ENCODE peak calls at places on chromosomes 13 and 19, in nine cellular contexts. One of them, this sample, is unnamed.

GRCh38 chr19:45340899-45341453 is 426 bp downstream of the KLC3 start:
- DNase-seq in HEK293T: no peak
- DNase-seq in activated T-cell treated with anti-CD3 and anti-CD28 coated beads, Interleukin-2, amount 50 U/mL, for 4 hours: no peak
- DNase-seq in MCF 10A: no peak
- DNase-seq in stimulated activated CD8-positive, alpha-beta memory T cell treated with anti-CD3 and anti-CD28 coated beads, Interleukin-7, amount 100 ng/mL, for 1 hour: no peak
- DNase-seq in neural crest cell: no peak
- DNase-seq in T-helper 9 cell: no peak
- DNase-seq in AML-193: no peak
- DNase-seq in hepatic stellate cell: no peak
- DNase-seq in this sample: no peak

GRCh38 chr13:22927008-22927393 is 253.8 kb upstream of the SGCG start:
- DNase-seq in hepatic stellate cell: no peak
- DNase-seq in HEK293T: no peak
- DNase-seq in neural crest cell: no peak
- DNase-seq in MCF 10A: no peak
- DNase-seq in stimulated activated CD8-positive, alpha-beta memory T cell treated with anti-CD3 and anti-CD28 coated beads, Interleukin-7, amount 100 ng/mL, for 1 hour: no peak
- DNase-seq in AML-193: no peak
- DNase-seq in activated T-cell treated with anti-CD3 and anti-CD28 coated beads, Interleukin-2, amount 50 U/mL, for 4 hours: no peak
- DNase-seq in T-helper 9 cell: no peak
- DNase-seq in this sample: no peak

GRCh38 chr13:25489238-25489637 is 117.5 kb downstream of the ATP8A2 start:
- DNase-seq in MCF 10A: no peak
- DNase-seq in HEK293T: no peak
- DNase-seq in T-helper 9 cell: no peak
- DNase-seq in activated T-cell treated with anti-CD3 and anti-CD28 coated beads, Interleukin-2, amount 50 U/mL, for 4 hours: no peak
- DNase-seq in stimulated activated CD8-positive, alpha-beta memory T cell treated with anti-CD3 and anti-CD28 coated beads, Interleukin-7, amount 100 ng/mL, for 1 hour: no peak
- DNase-seq in neural crest cell: no peak
- DNase-seq in AML-193: no peak
- DNase-seq in hepatic stellate cell: no peak
- DNase-seq in this sample: no peak

GRCh38 chr13:104487006-104487405 is 1420.8 kb upstream of the SLC10A2 start:
- DNase-seq in AML-193: no peak
- DNase-seq in HEK293T: no peak
- DNase-seq in MCF 10A: no peak
- DNase-seq in neural crest cell: no peak
- DNase-seq in stimulated activated CD8-positive, alpha-beta memory T cell treated with anti-CD3 and anti-CD28 coated beads, Interleukin-7, amount 100 ng/mL, for 1 hour: no peak
- DNase-seq in T-helper 9 cell: no peak
- DNase-seq in hepatic stellate cell: no peak
- DNase-seq in activated T-cell treated with anti-CD3 and anti-CD28 coated beads, Interleukin-2, amount 50 U/mL, for 4 hours: no peak
- DNase-seq in this sample: no peak

GRCh38 chr13:76522083-76522755 is 364.0 kb downstream of the KCTD12 start:
- DNase-seq in T-helper 9 cell: no peak
- DNase-seq in neural crest cell: no peak
- DNase-seq in HEK293T: peak
- DNase-seq in AML-193: no peak
- DNase-seq in MCF 10A: peak
- DNase-seq in stimulated activated CD8-positive, alpha-beta memory T cell treated with anti-CD3 and anti-CD28 coated beads, Interleukin-7, amount 100 ng/mL, for 1 hour: no peak
- DNase-seq in activated T-cell treated with anti-CD3 and anti-CD28 coated beads, Interleukin-2, amount 50 U/mL, for 4 hours: no peak
- DNase-seq in hepatic stellate cell: no peak
- DNase-seq in this sample: no peak

GRCh38 chr13:42924290-42924803 is 67.7 kb downstream of the EPSTI1 start:
- DNase-seq in AML-193: no peak
- DNase-seq in hepatic stellate cell: no peak
- DNase-seq in T-helper 9 cell: no peak
- DNase-seq in MCF 10A: no peak
- DNase-seq in activated T-cell treated with anti-CD3 and anti-CD28 coated beads, Interleukin-2, amount 50 U/mL, for 4 hours: no peak
- DNase-seq in stimulated activated CD8-positive, alpha-beta memory T cell treated with anti-CD3 and anti-CD28 coated beads, Interleukin-7, amount 100 ng/mL, for 1 hour: no peak
- DNase-seq in neural crest cell: no peak
- DNase-seq in HEK293T: no peak
- DNase-seq in this sample: no peak

GRCh38 chr13:49457221-49457620 is 13.1 kb downstream of the SETDB2 start:
- DNase-seq in MCF 10A: no peak
- DNase-seq in HEK293T: no peak
- DNase-seq in AML-193: no peak
- DNase-seq in stimulated activated CD8-positive, alpha-beta memory T cell treated with anti-CD3 and anti-CD28 coated beads, Interleukin-7, amount 100 ng/mL, for 1 hour: no peak
- DNase-seq in hepatic stellate cell: no peak
- DNase-seq in T-helper 9 cell: no peak
- DNase-seq in neural crest cell: no peak
- DNase-seq in activated T-cell treated with anti-CD3 and anti-CD28 coated beads, Interleukin-2, amount 50 U/mL, for 4 hours: no peak
- DNase-seq in this sample: no peak

GRCh38 chr13:113808058-113808834 is 49.2 kb downstream of the TMEM255B start:
- DNase-seq in T-helper 9 cell: no peak
- DNase-seq in MCF 10A: no peak
- DNase-seq in activated T-cell treated with anti-CD3 and anti-CD28 coated beads, Interleukin-2, amount 50 U/mL, for 4 hours: no peak
- DNase-seq in stimulated activated CD8-positive, alpha-beta memory T cell treated with anti-CD3 and anti-CD28 coated beads, Interleukin-7, amount 100 ng/mL, for 1 hour: no peak
- DNase-seq in HEK293T: no peak
- DNase-seq in hepatic stellate cell: no peak
- DNase-seq in AML-193: no peak
- DNase-seq in neural crest cell: no peak
- DNase-seq in this sample: no peak

GRCh38 chr19:39046037-39046821 is 13.9 kb upstream of the FBXO27 start:
- DNase-seq in MCF 10A: peak
- DNase-seq in stimulated activated CD8-positive, alpha-beta memory T cell treated with anti-CD3 and anti-CD28 coated beads, Interleukin-7, amount 100 ng/mL, for 1 hour: no peak
- DNase-seq in AML-193: no peak
- DNase-seq in T-helper 9 cell: no peak
- DNase-seq in hepatic stellate cell: no peak
- DNase-seq in neural crest cell: no peak
- DNase-seq in HEK293T: peak
- DNase-seq in activated T-cell treated with anti-CD3 and anti-CD28 coated beads, Interleukin-2, amount 50 U/mL, for 4 hours: no peak
- DNase-seq in this sample: no peak

GRCh38 chr13:33109319-33109718 is 93.1 kb downstream of the KL start:
- DNase-seq in hepatic stellate cell: no peak
- DNase-seq in T-helper 9 cell: no peak
- DNase-seq in HEK293T: no peak
- DNase-seq in MCF 10A: no peak
- DNase-seq in AML-193: no peak
- DNase-seq in activated T-cell treated with anti-CD3 and anti-CD28 coated beads, Interleukin-2, amount 50 U/mL, for 4 hours: no peak
- DNase-seq in neural crest cell: no peak
- DNase-seq in stimulated activated CD8-positive, alpha-beta memory T cell treated with anti-CD3 and anti-CD28 coated beads, Interleukin-7, amount 100 ng/mL, for 1 hour: no peak
- DNase-seq in this sample: no peak

GRCh38 chr13:44918323-44919102 is 70.8 kb downstream of the NUFIP1 start:
- DNase-seq in HEK293T: peak
- DNase-seq in AML-193: peak
- DNase-seq in neural crest cell: peak
- DNase-seq in stimulated activated CD8-positive, alpha-beta memory T cell treated with anti-CD3 and anti-CD28 coated beads, Interleukin-7, amount 100 ng/mL, for 1 hour: peak
- DNase-seq in activated T-cell treated with anti-CD3 and anti-CD28 coated beads, Interleukin-2, amount 50 U/mL, for 4 hours: peak
- DNase-seq in hepatic stellate cell: peak
- DNase-seq in T-helper 9 cell: peak
- DNase-seq in MCF 10A: peak
- DNase-seq in this sample: peak

GRCh38 chr13:26132756-26133155 is 80.9 kb upstream of the SHISA2 start:
- DNase-seq in stimulated activated CD8-positive, alpha-beta memory T cell treated with anti-CD3 and anti-CD28 coated beads, Interleukin-7, amount 100 ng/mL, for 1 hour: no peak
- DNase-seq in AML-193: no peak
- DNase-seq in MCF 10A: peak
- DNase-seq in hepatic stellate cell: no peak
- DNase-seq in HEK293T: peak
- DNase-seq in activated T-cell treated with anti-CD3 and anti-CD28 coated beads, Interleukin-2, amount 50 U/mL, for 4 hours: no peak
- DNase-seq in T-helper 9 cell: no peak
- DNase-seq in neural crest cell: no peak
- DNase-seq in this sample: no peak

GRCh38 chr19:51107406-51108065 is 673 bp downstream of the CTU1 start:
- DNase-seq in stimulated activated CD8-positive, alpha-beta memory T cell treated with anti-CD3 and anti-CD28 coated beads, Interleukin-7, amount 100 ng/mL, for 1 hour: no peak
- DNase-seq in activated T-cell treated with anti-CD3 and anti-CD28 coated beads, Interleukin-2, amount 50 U/mL, for 4 hours: no peak
- DNase-seq in HEK293T: peak
- DNase-seq in neural crest cell: no peak
- DNase-seq in AML-193: no peak
- DNase-seq in hepatic stellate cell: peak
- DNase-seq in MCF 10A: no peak
- DNase-seq in T-helper 9 cell: no peak
- DNase-seq in this sample: peak

GRCh38 chr19:29542327-29542726 is 16.5 kb downstream of the VSTM2B start:
- DNase-seq in T-helper 9 cell: no peak
- DNase-seq in MCF 10A: no peak
- DNase-seq in hepatic stellate cell: no peak
- DNase-seq in stimulated activated CD8-positive, alpha-beta memory T cell treated with anti-CD3 and anti-CD28 coated beads, Interleukin-7, amount 100 ng/mL, for 1 hour: no peak
- DNase-seq in neural crest cell: no peak
- DNase-seq in activated T-cell treated with anti-CD3 and anti-CD28 coated beads, Interleukin-2, amount 50 U/mL, for 4 hours: no peak
- DNase-seq in HEK293T: no peak
- DNase-seq in AML-193: no peak
- DNase-seq in this sample: no peak

GRCh38 chr13:86572115-86572514 is 772.9 kb upstream of the SLITRK6 start:
- DNase-seq in hepatic stellate cell: no peak
- DNase-seq in stimulated activated CD8-positive, alpha-beta memory T cell treated with anti-CD3 and anti-CD28 coated beads, Interleukin-7, amount 100 ng/mL, for 1 hour: no peak
- DNase-seq in HEK293T: no peak
- DNase-seq in neural crest cell: no peak
- DNase-seq in AML-193: peak
- DNase-seq in MCF 10A: peak
- DNase-seq in activated T-cell treated with anti-CD3 and anti-CD28 coated beads, Interleukin-2, amount 50 U/mL, for 4 hours: no peak
- DNase-seq in T-helper 9 cell: no peak
- DNase-seq in this sample: no peak

GRCh38 chr13:29925457-29925856 is 75.0 kb upstream of the UBL3 start:
- DNase-seq in hepatic stellate cell: peak
- DNase-seq in MCF 10A: peak
- DNase-seq in T-helper 9 cell: no peak
- DNase-seq in activated T-cell treated with anti-CD3 and anti-CD28 coated beads, Interleukin-2, amount 50 U/mL, for 4 hours: no peak
- DNase-seq in HEK293T: no peak
- DNase-seq in stimulated activated CD8-positive, alpha-beta memory T cell treated with anti-CD3 and anti-CD28 coated beads, Interleukin-7, amount 100 ng/mL, for 1 hour: no peak
- DNase-seq in neural crest cell: no peak
- DNase-seq in AML-193: peak
- DNase-seq in this sample: no peak

GRCh38 chr19:812819-813358 is 8.9 kb downstream of the PLPPR3 start:
- DNase-seq in stimulated activated CD8-positive, alpha-beta memory T cell treated with anti-CD3 and anti-CD28 coated beads, Interleukin-7, amount 100 ng/mL, for 1 hour: no peak
- DNase-seq in HEK293T: no peak
- DNase-seq in AML-193: no peak
- DNase-seq in activated T-cell treated with anti-CD3 and anti-CD28 coated beads, Interleukin-2, amount 50 U/mL, for 4 hours: no peak
- DNase-seq in hepatic stellate cell: no peak
- DNase-seq in T-helper 9 cell: no peak
- DNase-seq in MCF 10A: no peak
- DNase-seq in neural crest cell: no peak
- DNase-seq in this sample: no peak

GRCh38 chr13:30114586-30115256 is 192.6 kb downstream of the KATNAL1 start:
- DNase-seq in hepatic stellate cell: peak
- DNase-seq in stimulated activated CD8-positive, alpha-beta memory T cell treated with anti-CD3 and anti-CD28 coated beads, Interleukin-7, amount 100 ng/mL, for 1 hour: peak
- DNase-seq in T-helper 9 cell: peak
- DNase-seq in HEK293T: peak
- DNase-seq in AML-193: peak
- DNase-seq in activated T-cell treated with anti-CD3 and anti-CD28 coated beads, Interleukin-2, amount 50 U/mL, for 4 hours: peak
- DNase-seq in neural crest cell: peak
- DNase-seq in MCF 10A: peak
- DNase-seq in this sample: peak

GRCh38 chr19:31127132-31127967 is 221.9 kb downstream of the TSHZ3 start:
- DNase-seq in MCF 10A: peak
- DNase-seq in HEK293T: no peak
- DNase-seq in neural crest cell: no peak
- DNase-seq in stimulated activated CD8-positive, alpha-beta memory T cell treated with anti-CD3 and anti-CD28 coated beads, Interleukin-7, amount 100 ng/mL, for 1 hour: no peak
- DNase-seq in activated T-cell treated with anti-CD3 and anti-CD28 coated beads, Interleukin-2, amount 50 U/mL, for 4 hours: no peak
- DNase-seq in T-helper 9 cell: no peak
- DNase-seq in AML-193: no peak
- DNase-seq in hepatic stellate cell: peak
- DNase-seq in this sample: no peak

GRCh38 chr13:46402178-46402577 is 15.1 kb upstream of the RUBCNL start:
- DNase-seq in T-helper 9 cell: no peak
- DNase-seq in stimulated activated CD8-positive, alpha-beta memory T cell treated with anti-CD3 and anti-CD28 coated beads, Interleukin-7, amount 100 ng/mL, for 1 hour: no peak
- DNase-seq in MCF 10A: no peak
- DNase-seq in neural crest cell: no peak
- DNase-seq in HEK293T: no peak
- DNase-seq in AML-193: no peak
- DNase-seq in hepatic stellate cell: no peak
- DNase-seq in activated T-cell treated with anti-CD3 and anti-CD28 coated beads, Interleukin-2, amount 50 U/mL, for 4 hours: no peak
- DNase-seq in this sample: no peak

GRCh38 chr19:13888281-13888680 is 11.3 kb downstream of the NANOS3 start:
- DNase-seq in activated T-cell treated with anti-CD3 and anti-CD28 coated beads, Interleukin-2, amount 50 U/mL, for 4 hours: no peak
- DNase-seq in neural crest cell: no peak
- DNase-seq in MCF 10A: peak
- DNase-seq in AML-193: no peak
- DNase-seq in hepatic stellate cell: no peak
- DNase-seq in T-helper 9 cell: no peak
- DNase-seq in HEK293T: no peak
- DNase-seq in stimulated activated CD8-positive, alpha-beta memory T cell treated with anti-CD3 and anti-CD28 coated beads, Interleukin-7, amount 100 ng/mL, for 1 hour: no peak
- DNase-seq in this sample: no peak

GRCh38 chr13:48505597-48506091 is 27.2 kb downstream of the RCBTB2 start:
- DNase-seq in AML-193: peak
- DNase-seq in MCF 10A: no peak
- DNase-seq in hepatic stellate cell: no peak
- DNase-seq in neural crest cell: no peak
- DNase-seq in T-helper 9 cell: peak
- DNase-seq in activated T-cell treated with anti-CD3 and anti-CD28 coated beads, Interleukin-2, amount 50 U/mL, for 4 hours: peak
- DNase-seq in stimulated activated CD8-positive, alpha-beta memory T cell treated with anti-CD3 and anti-CD28 coated beads, Interleukin-7, amount 100 ng/mL, for 1 hour: peak
- DNase-seq in HEK293T: no peak
- DNase-seq in this sample: peak

GRCh38 chr13:99303863-99304521 is 3.2 kb downstream of the GPR183 start:
- DNase-seq in MCF 10A: no peak
- DNase-seq in T-helper 9 cell: peak
- DNase-seq in stimulated activated CD8-positive, alpha-beta memory T cell treated with anti-CD3 and anti-CD28 coated beads, Interleukin-7, amount 100 ng/mL, for 1 hour: no peak
- DNase-seq in hepatic stellate cell: no peak
- DNase-seq in activated T-cell treated with anti-CD3 and anti-CD28 coated beads, Interleukin-2, amount 50 U/mL, for 4 hours: peak
- DNase-seq in HEK293T: no peak
- DNase-seq in neural crest cell: no peak
- DNase-seq in AML-193: no peak
- DNase-seq in this sample: peak

GRCh38 chr13:21987793-21988192 is 316.9 kb downstream of the FGF9 start:
- DNase-seq in hepatic stellate cell: no peak
- DNase-seq in MCF 10A: no peak
- DNase-seq in HEK293T: no peak
- DNase-seq in activated T-cell treated with anti-CD3 and anti-CD28 coated beads, Interleukin-2, amount 50 U/mL, for 4 hours: no peak
- DNase-seq in stimulated activated CD8-positive, alpha-beta memory T cell treated with anti-CD3 and anti-CD28 coated beads, Interleukin-7, amount 100 ng/mL, for 1 hour: no peak
- DNase-seq in AML-193: no peak
- DNase-seq in T-helper 9 cell: no peak
- DNase-seq in neural crest cell: no peak
- DNase-seq in this sample: no peak

GRCh38 chr13:33775339-33776108 is 42.4 kb upstream of the RFC3 start:
- DNase-seq in MCF 10A: no peak
- DNase-seq in HEK293T: no peak
- DNase-seq in hepatic stellate cell: no peak
- DNase-seq in neural crest cell: no peak
- DNase-seq in stimulated activated CD8-positive, alpha-beta memory T cell treated with anti-CD3 and anti-CD28 coated beads, Interleukin-7, amount 100 ng/mL, for 1 hour: no peak
- DNase-seq in activated T-cell treated with anti-CD3 and anti-CD28 coated beads, Interleukin-2, amount 50 U/mL, for 4 hours: no peak
- DNase-seq in AML-193: no peak
- DNase-seq in T-helper 9 cell: no peak
- DNase-seq in this sample: no peak

GRCh38 chr13:49412749-49413148 is 31.1 kb downstream of the CAB39L start:
- DNase-seq in MCF 10A: no peak
- DNase-seq in AML-193: no peak
- DNase-seq in neural crest cell: no peak
- DNase-seq in activated T-cell treated with anti-CD3 and anti-CD28 coated beads, Interleukin-2, amount 50 U/mL, for 4 hours: no peak
- DNase-seq in stimulated activated CD8-positive, alpha-beta memory T cell treated with anti-CD3 and anti-CD28 coated beads, Interleukin-7, amount 100 ng/mL, for 1 hour: no peak
- DNase-seq in T-helper 9 cell: no peak
- DNase-seq in HEK293T: no peak
- DNase-seq in hepatic stellate cell: no peak
- DNase-seq in this sample: no peak

GRCh38 chr19:14371321-14371821 is 9.9 kb upstream of the ADGRE5 start:
- DNase-seq in hepatic stellate cell: no peak
- DNase-seq in AML-193: peak
- DNase-seq in neural crest cell: no peak
- DNase-seq in activated T-cell treated with anti-CD3 and anti-CD28 coated beads, Interleukin-2, amount 50 U/mL, for 4 hours: no peak
- DNase-seq in MCF 10A: no peak
- DNase-seq in HEK293T: no peak
- DNase-seq in stimulated activated CD8-positive, alpha-beta memory T cell treated with anti-CD3 and anti-CD28 coated beads, Interleukin-7, amount 100 ng/mL, for 1 hour: no peak
- DNase-seq in T-helper 9 cell: no peak
- DNase-seq in this sample: no peak

GRCh38 chr19:50003810-50004419 is 21.3 kb downstream of the VRK3 start:
- DNase-seq in neural crest cell: no peak
- DNase-seq in MCF 10A: peak
- DNase-seq in hepatic stellate cell: peak
- DNase-seq in stimulated activated CD8-positive, alpha-beta memory T cell treated with anti-CD3 and anti-CD28 coated beads, Interleukin-7, amount 100 ng/mL, for 1 hour: no peak
- DNase-seq in T-helper 9 cell: no peak
- DNase-seq in AML-193: peak
- DNase-seq in activated T-cell treated with anti-CD3 and anti-CD28 coated beads, Interleukin-2, amount 50 U/mL, for 4 hours: no peak
- DNase-seq in HEK293T: no peak
- DNase-seq in this sample: no peak

GRCh38 chr19:33887891-33888290 is 91.2 kb downstream of the KCTD15 start:
- DNase-seq in hepatic stellate cell: no peak
- DNase-seq in T-helper 9 cell: no peak
- DNase-seq in activated T-cell treated with anti-CD3 and anti-CD28 coated beads, Interleukin-2, amount 50 U/mL, for 4 hours: no peak
- DNase-seq in stimulated activated CD8-positive, alpha-beta memory T cell treated with anti-CD3 and anti-CD28 coated beads, Interleukin-7, amount 100 ng/mL, for 1 hour: no peak
- DNase-seq in HEK293T: no peak
- DNase-seq in AML-193: no peak
- DNase-seq in MCF 10A: no peak
- DNase-seq in neural crest cell: no peak
- DNase-seq in this sample: no peak